ENCODE peak calls at places on chromosomes 4 and X, in eight cellular contexts. T, C, J, G, H, M, X and U are unnamed samples.

GRCh38 chr4:112931001-112931400 is 118.5 kb upstream of the ANK2 start:
- DNase-seq in T (no peak), C (no peak), J (no peak), G (no peak), H (no peak), M (no peak), X (no peak), U (no peak)

GRCh38 chr4:108877821-108878220 is 115.0 kb upstream of the ETNPPL start:
- DNase-seq in T (no peak), C (no peak), J (no peak), G (no peak), H (no peak), M (no peak), X (no peak), U (no peak)

GRCh38 chr4:55184600-55185523 is 59.5 kb upstream of the KDR start:
- DNase-seq in T (peak), C (no peak), J (no peak), G (peak), H (peak), M (no peak), X (peak), U (no peak)

GRCh38 chrX:105191878-105192277 is 28.6 kb downstream of the TEX13A start:
- DNase-seq in T (peak), C (peak), J (peak), G (no peak), H (no peak), M (no peak), X (no peak), U (no peak)

GRCh38 chr4:182973421-182974340 is 56.5 kb upstream of the DCTD start:
- DNase-seq in T (no peak), C (no peak), J (peak), G (no peak), H (no peak), M (no peak), X (no peak), U (no peak)

GRCh38 chr4:163063891-163064290 is 102.8 kb downstream of the NAF1 start:
- DNase-seq in T (no peak), C (no peak), J (no peak), G (peak), H (no peak), M (no peak), X (no peak), U (no peak)

GRCh38 chrX:49919617-49920016 is 2.8 kb upstream of the CLCN5 start:
- DNase-seq in T (peak), C (peak), J (peak), G (no peak), H (peak), M (no peak), X (peak), U (peak)

GRCh38 chrX:135544338-135544948 is 24.0 kb downstream of the INTS6L start:
- DNase-seq in T (no peak), C (no peak), J (peak), G (no peak), H (no peak), M (no peak), X (no peak), U (no peak)

GRCh38 chr4:112178731-112179130 is 33.5 kb downstream of the FAM241A start:
- DNase-seq in T (no peak), C (no peak), J (no peak), G (no peak), H (no peak), M (no peak), X (no peak), U (no peak)

GRCh38 chrX:110212299-110212698 is 105.6 kb downstream of the AMMECR1 start:
- DNase-seq in T (no peak), C (peak), J (no peak), G (no peak), H (no peak), M (no peak), X (no peak), U (no peak)

GRCh38 chr4:140099993-140100392 is 54.0 kb downstream of the MAML3 start:
- DNase-seq in T (no peak), C (peak), J (peak), G (no peak), H (no peak), M (no peak), X (no peak), U (peak)

GRCh38 chr4:147927377-147928137 is 195.7 kb downstream of the ARHGAP10 start:
- DNase-seq in T (no peak), C (no peak), J (peak), G (no peak), H (no peak), M (no peak), X (no peak), U (no peak)

GRCh38 chr4:128379860-128380259 is 92.2 kb upstream of the PGRMC2 start:
- DNase-seq in T (peak), C (peak), J (peak), G (no peak), H (peak), M (no peak), X (peak), U (no peak)

GRCh38 chrX:153888344-153888743 is 2.4 kb upstream of the L1CAM start:
- DNase-seq in T (no peak), C (no peak), J (no peak), G (no peak), H (no peak), M (peak), X (no peak), U (no peak)

GRCh38 chrX:156002517-156002916 is 5.0 kb downstream of the IL9R start:
- DNase-seq in T (no peak), C (no peak), J (no peak), G (no peak), H (peak), M (no peak), X (no peak), U (no peak)

GRCh38 chrX:34884693-34885277 is 57.8 kb upstream of the FAM47B start:
- DNase-seq in T (no peak), C (no peak), J (peak), G (no peak), H (no peak), M (no peak), X (no peak), U (no peak)

GRCh38 chr4:37604464-37604863 is 81.7 kb downstream of the RELL1 start:
- DNase-seq in T (no peak), C (no peak), J (peak), G (peak), H (no peak), M (no peak), X (no peak), U (no peak)

GRCh38 chrX:136475236-136475635 is 12.5 kb upstream of the BRS3 start:
- DNase-seq in T (no peak), C (no peak), J (no peak), G (no peak), H (no peak), M (no peak), X (no peak), U (no peak)

GRCh38 chrX:37350034-37350365 is 836 bp downstream of the PRRG1 start:
- DNase-seq in T (no peak), C (peak), J (peak), G (no peak), H (no peak), M (no peak), X (peak), U (no peak)

GRCh38 chr4:4776335-4776734 is 83.1 kb upstream of the MSX1 start:
- DNase-seq in T (peak), C (no peak), J (no peak), G (no peak), H (no peak), M (no peak), X (no peak), U (no peak)

GRCh38 chr4:155911905-155912304 is 8.4 kb downstream of the TDO2 start:
- DNase-seq in T (no peak), C (no peak), J (no peak), G (no peak), H (no peak), M (no peak), X (no peak), U (no peak)

GRCh38 chr4:155906554-155907247 is 3.2 kb downstream of the TDO2 start:
- DNase-seq in T (no peak), C (no peak), J (no peak), G (no peak), H (no peak), M (no peak), X (no peak), U (peak)

GRCh38 chr4:155914782-155915181 is 11.3 kb downstream of the TDO2 start:
- DNase-seq in T (no peak), C (no peak), J (no peak), G (no peak), H (no peak), M (no peak), X (no peak), U (no peak)

GRCh38 chr4:155908187-155909139 is 5.0 kb downstream of the TDO2 start:
- DNase-seq in T (no peak), C (no peak), J (no peak), G (no peak), H (no peak), M (no peak), X (no peak), U (no peak)

DNA sequence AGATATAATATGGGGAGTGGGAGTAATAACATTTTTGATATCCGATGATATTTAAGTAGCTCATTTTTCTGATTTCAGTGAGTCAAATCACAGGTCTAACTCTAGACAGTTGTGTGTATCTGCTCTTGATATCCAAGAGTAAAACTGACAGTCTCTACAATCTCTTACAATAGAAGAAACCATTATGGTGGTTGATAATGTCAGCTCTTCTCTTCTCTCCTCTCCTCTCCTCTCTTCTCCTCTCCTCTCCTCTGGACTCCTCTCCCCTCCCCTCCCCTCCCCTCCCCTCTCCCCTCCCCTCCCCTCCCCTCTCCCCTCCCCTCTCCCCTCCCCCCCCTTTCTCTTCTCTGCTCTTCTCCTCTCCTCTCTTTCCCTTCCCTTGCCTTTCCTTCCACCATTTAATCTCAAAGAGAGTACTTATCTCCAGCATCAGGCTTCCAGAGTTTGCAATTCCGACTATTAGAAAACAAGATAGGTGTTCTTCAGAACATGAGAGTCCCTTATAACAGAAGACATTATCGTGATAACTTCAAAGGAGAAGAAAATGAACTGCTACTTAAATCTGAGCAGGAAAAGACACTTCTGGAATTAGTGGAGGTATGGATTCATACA is 6.2 kb downstream of the TDO2 start:
- DNase-seq in T (no peak), C (no peak), J (no peak), G (no peak), H (no peak), M (no peak), X (no peak), U (no peak)
- TF ChIP-seq POLR2AphosphoS5 in T (no peak), C (no peak), J (no peak), G (no peak), H (no peak), M (no peak), X (no peak), U (no peak)

DNA sequence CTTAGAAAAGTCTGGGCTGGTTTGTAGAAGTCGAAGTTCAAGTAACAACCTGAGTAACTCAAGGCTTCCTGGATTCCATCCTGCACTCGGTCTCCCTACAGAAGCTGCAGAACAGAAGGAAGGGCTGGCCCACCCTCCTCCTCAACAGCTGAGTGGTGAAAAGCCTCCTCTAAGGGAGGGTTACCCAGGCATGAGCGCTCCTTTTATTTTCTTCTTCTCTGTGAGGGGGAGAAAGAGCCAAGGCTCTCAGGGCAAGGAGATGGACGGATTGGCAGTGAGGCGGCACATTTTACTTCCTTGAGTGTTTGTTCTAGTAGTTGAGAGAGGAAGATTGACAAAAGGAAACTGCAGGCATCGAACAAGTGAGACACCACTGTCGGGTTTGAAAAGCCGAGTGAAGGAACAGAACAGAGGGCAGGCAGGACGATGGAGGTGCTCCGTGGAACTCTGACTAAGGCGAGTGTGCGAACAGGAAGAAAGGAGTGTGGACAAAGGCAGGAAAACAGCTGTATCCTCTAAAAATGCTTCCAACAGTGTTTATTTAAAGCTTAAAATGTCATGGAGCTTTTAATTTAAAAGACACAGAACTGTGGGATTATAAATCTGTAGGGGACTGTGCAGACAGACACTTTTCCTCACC is 38.4 kb upstream of the STS start:
- DNase-seq in T (no peak), C (no peak), J (peak), G (no peak), H (no peak), M (no peak), X (no peak), U (no peak)
- H3K9ac ChIP-seq in T (no peak), C (no peak), J (peak), G (no peak), H (no peak), M (peak), X (no peak), U (no peak)

DNA sequence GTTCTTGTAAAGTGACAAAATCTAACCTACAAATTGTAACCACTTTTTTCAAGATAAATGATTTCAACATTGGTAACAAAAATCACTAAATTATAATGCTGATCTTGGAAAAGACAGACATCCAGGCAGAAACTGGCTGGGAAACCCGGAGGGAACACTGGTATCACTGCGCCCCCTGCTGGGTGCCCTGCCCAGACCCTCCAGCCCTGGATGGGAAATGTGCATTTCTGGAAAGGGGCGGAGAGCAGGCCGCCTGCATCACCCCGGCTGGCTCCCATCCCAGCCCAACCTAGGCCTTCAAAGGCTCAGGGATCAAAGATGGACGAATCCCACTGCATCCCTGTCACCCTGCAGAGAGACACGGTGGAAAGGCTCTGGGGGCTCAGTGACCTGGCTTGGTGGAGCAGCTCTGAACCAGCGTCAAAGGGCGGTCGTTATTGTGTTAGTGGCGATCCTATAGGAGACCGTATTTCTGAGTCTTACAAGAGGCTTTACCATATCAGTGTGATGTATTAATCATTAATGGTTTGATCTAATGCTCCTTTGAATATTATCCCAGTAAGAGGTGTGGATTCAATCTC is 37.3 kb downstream of the ACOX3 start:
- DNase-seq in T (peak), C (peak), J (peak), G (peak), H (peak), M (no peak), X (peak), U (no peak)
- H3K27ac ChIP-seq in T (no peak), C (peak), J (peak), G (no peak), H (no peak), M (no peak), X (no peak), U (no peak)

DNA sequence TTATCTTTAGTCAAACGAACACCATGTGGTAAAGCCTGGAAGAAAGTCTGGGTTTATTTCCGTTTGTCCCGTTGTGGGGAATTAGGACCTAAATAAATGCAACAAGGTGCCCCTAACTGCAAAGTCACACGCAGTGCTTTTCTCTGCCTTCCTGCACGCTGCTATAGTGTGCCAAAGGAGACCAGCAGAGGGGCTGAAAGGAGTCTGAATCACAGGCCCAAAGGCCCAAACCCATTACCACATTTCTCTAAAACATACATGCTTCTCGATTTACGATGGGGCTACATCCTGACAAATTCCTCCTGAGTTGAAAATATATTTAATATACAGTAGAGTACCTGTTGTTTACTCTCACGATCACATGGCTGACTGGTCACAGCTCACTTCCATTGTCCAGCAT is 4.5 kb downstream of the VEGFC start:
- DNase-seq in T (no peak), C (no peak), J (no peak), G (no peak), H (no peak), M (no peak), X (no peak), U (no peak)
- TF ChIP-seq POLR2AphosphoS5 in T (no peak), C (no peak), J (no peak), G (no peak), H (no peak), M (no peak), X (no peak), U (no peak)

GRCh38 chr4:151679247-151679646 is 81.6 kb downstream of the GATB start:
- DNase-seq in T (no peak), C (no peak), J (no peak), G (no peak), H (no peak), M (no peak), X (no peak), U (no peak)
- H3K9ac ChIP-seq in T (no peak), C (no peak), J (no peak), G (no peak), H (no peak), M (no peak), X (no peak), U (no peak)

GRCh38 chrX:88937616-88938015 is 190.6 kb downstream of the CPXCR1 start:
- DNase-seq in T (no peak), C (no peak), J (no peak), G (no peak), H (no peak), M (no peak), X (no peak), U (no peak)
- H3K27ac ChIP-seq in T (no peak), C (no peak), J (no peak), G (no peak), H (no peak), M (no peak), X (no peak), U (no peak)

DNA sequence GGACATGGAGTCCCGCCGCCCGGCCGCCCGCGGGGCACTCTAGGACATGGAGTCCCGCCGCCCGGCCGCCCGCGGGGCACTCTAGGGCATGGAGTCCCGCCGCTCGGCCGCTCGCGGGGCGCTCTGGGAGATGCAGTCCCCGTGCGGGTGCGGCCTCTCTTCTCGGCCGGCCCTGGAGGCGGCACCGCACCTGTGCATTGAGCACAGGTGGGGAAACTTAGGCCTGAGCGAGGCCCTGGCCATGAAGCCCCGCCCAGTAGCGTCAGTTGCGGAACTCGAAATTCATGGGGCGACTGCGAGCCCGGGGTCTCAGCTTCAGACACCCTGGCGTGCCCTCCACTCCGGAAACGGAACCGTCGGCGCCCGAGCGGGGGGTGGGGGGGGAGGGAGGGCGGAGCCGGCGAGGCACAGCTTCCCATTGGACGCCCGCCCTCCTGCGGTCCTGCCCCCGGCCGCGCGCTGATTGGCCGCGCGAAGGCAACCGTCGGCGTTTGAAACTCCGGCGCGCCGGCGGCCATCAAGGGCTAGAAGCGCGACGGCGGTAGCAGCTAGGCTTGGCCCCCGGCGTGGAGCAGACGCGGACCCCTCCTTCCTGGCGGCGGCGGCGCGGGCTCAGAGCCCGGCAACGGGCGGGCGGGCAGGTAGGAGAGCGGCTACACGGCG is at the start of the genes TACC3 and TMEM129:
- DNase-seq in T (peak), C (peak), J (peak), G (peak), H (peak), M (peak), X (peak), U (peak)
- TF ChIP-seq POLR2AphosphoS5 in T (no peak), C (peak), J (peak), G (peak), H (peak), M (no peak), X (no peak), U (peak)

GRCh38 chrX:97841544-97842179 is 958.0 kb downstream of the RPA4 start:
- DNase-seq in T (no peak), C (no peak), J (no peak), G (no peak), H (no peak), M (no peak), X (no peak), U (no peak)
- H3K9ac ChIP-seq in T (no peak), C (no peak), J (no peak), G (no peak), H (no peak), M (no peak), X (no peak), U (no peak)